ENCODE peak calls at places on chromosomes 16 and 17, in nine cellular contexts. One of them, this sample, is unnamed.
A peak's percentile ranks its signal among the peaks of the same experiment; 100 is the strongest.

GRCh38 chr17:71703701-71704100 is 417.1 kb upstream of the SOX9 start:
- DNase-seq in transverse colon: no peak
- DNase-seq in prostate gland: no peak
- DNase-seq in vagina: no peak
- DNase-seq in stomach: no peak
- DNase-seq in upper lobe of left lung: no peak
- DNase-seq in spleen: no peak
- DNase-seq in GM12892: no peak
- DNase-seq in breast epithelium: no peak
- DNase-seq in this sample: no peak

GRCh38 chr17:50210249-50211225 is 9.1 kb upstream of the COL1A1 start:
- DNase-seq in vagina: peak; percentile 94
- DNase-seq in spleen: no peak
- DNase-seq in upper lobe of left lung: peak; percentile 65
- DNase-seq in transverse colon: peak; percentile 65
- DNase-seq in GM12892: no peak
- DNase-seq in breast epithelium: no peak
- DNase-seq in prostate gland: no peak
- DNase-seq in stomach: no peak
- DNase-seq in this sample: no peak

GRCh38 chr17:30187528-30187927 is 48.0 kb downstream of the SLC6A4 start:
- DNase-seq in prostate gland: no peak
- DNase-seq in spleen: no peak
- DNase-seq in stomach: no peak
- DNase-seq in upper lobe of left lung: no peak
- DNase-seq in transverse colon: no peak
- DNase-seq in vagina: no peak
- DNase-seq in GM12892: no peak
- DNase-seq in breast epithelium: no peak
- DNase-seq in this sample: no peak

GRCh38 chr17:61593404-61593803 is 2.4 kb upstream of the NACA2 start:
- DNase-seq in stomach: no peak
- DNase-seq in GM12892: no peak
- DNase-seq in prostate gland: no peak
- DNase-seq in spleen: no peak
- DNase-seq in transverse colon: no peak
- DNase-seq in breast epithelium: no peak
- DNase-seq in upper lobe of left lung: no peak
- DNase-seq in vagina: no peak
- DNase-seq in this sample: no peak

GRCh38 chr16:20675488-20676267 is 21.8 kb downstream of the ACSM1 start:
- DNase-seq in breast epithelium: no peak
- DNase-seq in upper lobe of left lung: peak; percentile 60
- DNase-seq in vagina: no peak
- DNase-seq in prostate gland: peak; percentile 76
- DNase-seq in stomach: peak; percentile 72
- DNase-seq in transverse colon: peak; percentile 79
- DNase-seq in GM12892: no peak
- DNase-seq in spleen: peak; percentile 79
- DNase-seq in this sample: no peak

GRCh38 chr16:12054868-12055267 is 78.3 kb downstream of the SNX29 start:
- DNase-seq in spleen: no peak
- DNase-seq in transverse colon: no peak
- DNase-seq in prostate gland: no peak
- DNase-seq in breast epithelium: no peak
- DNase-seq in vagina: no peak
- DNase-seq in GM12892: no peak
- DNase-seq in stomach: no peak
- DNase-seq in upper lobe of left lung: no peak
- DNase-seq in this sample: no peak

GRCh38 chr17:69761011-69761410 is 314.0 kb upstream of the KCNJ16 start:
- DNase-seq in vagina: no peak
- DNase-seq in prostate gland: no peak
- DNase-seq in spleen: no peak
- DNase-seq in stomach: no peak
- DNase-seq in GM12892: no peak
- DNase-seq in breast epithelium: no peak
- DNase-seq in upper lobe of left lung: no peak
- DNase-seq in transverse colon: no peak
- DNase-seq in this sample: no peak

GRCh38 chr16:88289001-88289400 is 93.8 kb upstream of the ZNF469 start:
- DNase-seq in breast epithelium: no peak
- DNase-seq in prostate gland: no peak
- DNase-seq in stomach: no peak
- DNase-seq in vagina: no peak
- DNase-seq in spleen: no peak
- DNase-seq in GM12892: no peak
- DNase-seq in upper lobe of left lung: no peak
- DNase-seq in transverse colon: no peak
- DNase-seq in this sample: no peak

GRCh38 chr16:89922884-89923639 is at the start of gene TUBB3:
- DNase-seq in transverse colon: peak; percentile 58
- DNase-seq in GM12892: peak; percentile 73
- DNase-seq in upper lobe of left lung: peak; percentile 56
- DNase-seq in spleen: no peak
- DNase-seq in prostate gland: peak; percentile 56
- DNase-seq in breast epithelium: no peak
- DNase-seq in stomach: peak; percentile 69
- DNase-seq in vagina: no peak
- DNase-seq in this sample: peak; percentile 81

GRCh38 chr17:64777413-64778101 is 115.5 kb upstream of the SMURF2 start:
- DNase-seq in vagina: no peak
- DNase-seq in upper lobe of left lung: peak; percentile 57
- DNase-seq in GM12892: no peak
- DNase-seq in transverse colon: peak; percentile 54
- DNase-seq in prostate gland: no peak
- DNase-seq in spleen: peak; percentile 86
- DNase-seq in breast epithelium: no peak
- DNase-seq in stomach: no peak
- DNase-seq in this sample: no peak

GRCh38 chr16:12178251-12178990 is 201.9 kb downstream of the SNX29 start:
- DNase-seq in prostate gland: no peak
- DNase-seq in vagina: peak; percentile 89
- DNase-seq in transverse colon: peak; percentile 33
- DNase-seq in upper lobe of left lung: no peak
- DNase-seq in breast epithelium: no peak
- DNase-seq in GM12892: no peak
- DNase-seq in stomach: no peak
- DNase-seq in spleen: no peak
- DNase-seq in this sample: no peak

DNA sequence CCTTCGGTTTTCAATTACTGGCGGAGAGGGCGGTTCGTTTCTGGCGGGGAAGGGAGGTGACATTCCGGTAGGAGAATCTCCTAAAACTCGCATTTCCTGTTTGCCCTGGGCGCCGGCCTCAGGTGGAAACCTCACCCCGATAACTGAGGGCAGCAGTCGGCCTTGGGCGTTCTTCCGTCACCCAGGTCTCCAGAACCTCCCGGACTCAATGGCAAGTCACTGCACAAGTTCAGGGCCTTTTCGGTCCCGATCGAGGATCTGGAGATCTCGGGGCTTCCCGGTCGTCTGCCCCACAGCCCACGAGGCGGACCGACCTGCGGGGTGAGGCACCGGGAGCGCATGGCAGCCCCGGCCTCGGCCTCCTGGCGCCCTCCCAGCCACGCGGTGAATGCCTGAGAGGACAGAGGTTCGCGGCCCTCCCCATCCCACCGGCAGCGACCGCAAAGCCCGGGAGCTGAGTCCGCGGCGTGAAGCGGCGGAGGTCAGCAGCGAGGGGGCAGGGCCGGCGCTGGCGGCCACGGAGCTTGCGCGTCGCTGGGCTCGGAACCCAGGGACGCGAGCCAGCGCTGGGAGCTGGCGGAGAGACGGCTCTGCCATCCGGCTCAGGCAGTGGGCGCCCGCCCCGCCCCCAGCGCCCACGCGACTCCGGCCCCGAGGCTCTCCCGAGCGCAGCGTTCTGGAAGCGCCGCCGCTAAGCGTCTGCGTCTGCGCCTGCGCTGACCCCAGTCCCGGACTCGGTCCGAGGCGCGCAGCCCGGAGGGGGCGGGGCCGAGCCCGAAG is 58.4 kb downstream of the SRL start:
- DNase-seq in stomach: peak; percentile 93
- DNase-seq in vagina: peak; percentile 90
- DNase-seq in upper lobe of left lung: peak; percentile 92
- DNase-seq in breast epithelium: peak; percentile 92
- DNase-seq in spleen: peak; percentile 98
- DNase-seq in GM12892: peak; percentile 98
- DNase-seq in prostate gland: peak; percentile 87
- DNase-seq in transverse colon: peak; percentile 95
- DNase-seq in this sample: peak; percentile 100
- TF ChIP-seq POLR2AphosphoS5 in stomach: peak; percentile 95
- TF ChIP-seq POLR2AphosphoS5 in vagina: peak; percentile 27
- TF ChIP-seq POLR2AphosphoS5 in upper lobe of left lung: peak; percentile 76
- TF ChIP-seq POLR2AphosphoS5 in breast epithelium: peak; percentile 74
- TF ChIP-seq POLR2AphosphoS5 in spleen: peak; percentile 90
- TF ChIP-seq POLR2AphosphoS5 in GM12892: no peak
- TF ChIP-seq POLR2AphosphoS5 in prostate gland: peak; percentile 89
- TF ChIP-seq POLR2AphosphoS5 in transverse colon: peak; percentile 70
- TF ChIP-seq POLR2AphosphoS5 in this sample: no peak

GRCh38 chr17:73013299-73013698 is 79.2 kb downstream of the SLC39A11 start:
- DNase-seq in upper lobe of left lung: no peak
- DNase-seq in breast epithelium: no peak
- DNase-seq in transverse colon: no peak
- DNase-seq in vagina: no peak
- DNase-seq in stomach: no peak
- DNase-seq in spleen: no peak
- DNase-seq in prostate gland: no peak
- DNase-seq in GM12892: no peak
- DNase-seq in this sample: no peak

GRCh38 chr17:73010414-73010813 is 82.1 kb downstream of the SLC39A11 start:
- DNase-seq in spleen: no peak
- DNase-seq in GM12892: no peak
- DNase-seq in upper lobe of left lung: no peak
- DNase-seq in breast epithelium: no peak
- DNase-seq in vagina: no peak
- DNase-seq in transverse colon: no peak
- DNase-seq in stomach: no peak
- DNase-seq in prostate gland: no peak
- DNase-seq in this sample: no peak

GRCh38 chr17:73007447-73007846 is 85.0 kb downstream of the SLC39A11 start:
- DNase-seq in stomach: peak; percentile 57
- DNase-seq in breast epithelium: no peak
- DNase-seq in vagina: no peak
- DNase-seq in spleen: no peak
- DNase-seq in upper lobe of left lung: no peak
- DNase-seq in transverse colon: peak; percentile 23
- DNase-seq in GM12892: no peak
- DNase-seq in prostate gland: no peak
- DNase-seq in this sample: no peak

GRCh38 chr17:73013816-73014663 is 78.4 kb downstream of the SLC39A11 start:
- DNase-seq in GM12892: no peak
- DNase-seq in stomach: no peak
- DNase-seq in upper lobe of left lung: no peak
- DNase-seq in prostate gland: no peak
- DNase-seq in spleen: no peak
- DNase-seq in breast epithelium: no peak
- DNase-seq in transverse colon: no peak
- DNase-seq in vagina: no peak
- DNase-seq in this sample: no peak

DNA sequence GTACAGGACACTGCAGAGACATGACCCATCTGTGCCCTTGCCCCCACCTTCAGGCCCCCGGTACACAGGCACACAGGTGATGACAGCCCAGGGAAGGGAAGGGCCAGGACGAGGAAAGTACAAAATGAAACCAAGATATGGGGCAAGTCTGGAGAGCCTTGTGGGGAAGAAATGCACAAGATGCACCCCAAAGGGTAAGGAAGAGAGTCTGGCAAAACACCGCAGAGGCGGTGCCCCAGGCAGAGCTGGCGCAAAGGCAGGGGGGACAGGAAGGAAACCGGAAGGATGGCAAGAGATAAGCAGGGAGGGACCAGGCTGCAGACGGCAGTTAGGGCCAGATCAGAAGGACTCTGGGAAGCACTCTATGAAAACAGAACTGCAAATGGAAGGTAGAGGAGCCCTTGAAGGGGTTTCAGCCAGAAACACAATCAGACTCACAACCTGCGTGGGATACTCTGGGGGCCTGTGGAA is 81.4 kb downstream of the SLC39A11 start:
- DNase-seq in transverse colon: no peak
- DNase-seq in upper lobe of left lung: peak; percentile 29
- DNase-seq in stomach: no peak
- DNase-seq in spleen: no peak
- DNase-seq in GM12892: no peak
- DNase-seq in vagina: no peak
- DNase-seq in prostate gland: no peak
- DNase-seq in breast epithelium: no peak
- DNase-seq in this sample: no peak
- TF ChIP-seq POLR2AphosphoS5 in transverse colon: no peak
- TF ChIP-seq POLR2AphosphoS5 in upper lobe of left lung: peak; percentile 83
- TF ChIP-seq POLR2AphosphoS5 in stomach: no peak
- TF ChIP-seq POLR2AphosphoS5 in spleen: peak; percentile 74
- TF ChIP-seq POLR2AphosphoS5 in GM12892: no peak
- TF ChIP-seq POLR2AphosphoS5 in vagina: no peak
- TF ChIP-seq POLR2AphosphoS5 in prostate gland: no peak
- TF ChIP-seq POLR2AphosphoS5 in breast epithelium: no peak
- TF ChIP-seq POLR2AphosphoS5 in this sample: no peak

GRCh38 chr16:48617711-48618148 is 7.8 kb upstream of the N4BP1 start:
- DNase-seq in vagina: no peak
- DNase-seq in GM12892: no peak
- DNase-seq in spleen: no peak
- DNase-seq in upper lobe of left lung: peak; percentile 67
- DNase-seq in prostate gland: no peak
- DNase-seq in transverse colon: no peak
- DNase-seq in breast epithelium: no peak
- DNase-seq in stomach: peak; percentile 36
- DNase-seq in this sample: no peak
- TF ChIP-seq POLR2AphosphoS5 in vagina: no peak
- TF ChIP-seq POLR2AphosphoS5 in GM12892: no peak
- TF ChIP-seq POLR2AphosphoS5 in spleen: no peak
- TF ChIP-seq POLR2AphosphoS5 in upper lobe of left lung: no peak
- TF ChIP-seq POLR2AphosphoS5 in prostate gland: no peak
- TF ChIP-seq POLR2AphosphoS5 in transverse colon: no peak
- TF ChIP-seq POLR2AphosphoS5 in breast epithelium: no peak
- TF ChIP-seq POLR2AphosphoS5 in stomach: no peak
- TF ChIP-seq POLR2AphosphoS5 in this sample: no peak

DNA sequence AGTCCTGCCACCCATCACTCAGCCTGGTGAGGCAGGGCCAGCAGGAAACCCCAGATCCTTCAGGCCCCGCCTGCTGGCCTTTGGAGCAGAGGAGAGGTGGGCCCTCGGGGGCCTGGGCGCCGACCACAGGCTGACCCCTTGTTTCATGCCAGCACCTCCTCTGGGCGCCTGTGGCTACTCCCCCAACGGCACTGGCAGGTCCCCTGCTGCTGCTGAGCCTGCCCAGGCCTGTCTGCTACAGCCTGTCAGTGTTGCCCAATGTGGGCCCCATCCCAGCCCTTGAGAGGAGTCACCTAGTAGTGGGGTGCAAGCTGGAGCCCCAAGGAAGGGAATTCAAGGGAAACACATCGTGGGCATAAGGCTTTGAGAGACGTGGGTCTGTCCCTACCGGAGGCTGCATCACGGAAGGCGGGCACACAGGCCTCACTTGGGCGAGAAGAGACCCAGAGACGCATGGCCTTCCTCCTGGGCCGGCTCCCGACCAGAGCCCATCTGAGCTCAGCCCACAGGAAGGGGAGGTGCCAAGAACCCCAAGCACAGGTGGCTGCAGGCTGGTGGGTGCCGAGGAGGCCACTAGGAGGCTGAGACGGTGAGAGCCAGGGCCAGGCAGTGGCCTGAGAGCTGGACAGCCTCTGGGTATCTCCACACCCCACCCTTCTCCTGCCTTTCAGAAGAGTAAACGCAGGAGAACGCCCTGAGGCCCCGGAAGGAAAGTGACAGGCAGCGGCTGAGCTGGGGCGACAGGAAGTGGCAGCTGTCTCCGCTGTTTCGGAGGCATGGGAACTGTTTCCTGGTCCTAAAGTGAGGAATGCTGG is 8.1 kb upstream of the FASN start:
- DNase-seq in stomach: peak; percentile 83
- DNase-seq in vagina: no peak
- DNase-seq in GM12892: peak; percentile 96
- DNase-seq in transverse colon: peak; percentile 78
- DNase-seq in upper lobe of left lung: peak; percentile 90
- DNase-seq in prostate gland: peak; percentile 91
- DNase-seq in breast epithelium: peak; percentile 88
- DNase-seq in spleen: peak; percentile 91
- DNase-seq in this sample: peak; percentile 94
- TF ChIP-seq POLR2AphosphoS5 in stomach: peak; percentile 84
- TF ChIP-seq POLR2AphosphoS5 in vagina: no peak
- TF ChIP-seq POLR2AphosphoS5 in GM12892: peak; percentile 81
- TF ChIP-seq POLR2AphosphoS5 in transverse colon: no peak
- TF ChIP-seq POLR2AphosphoS5 in upper lobe of left lung: peak; percentile 70
- TF ChIP-seq POLR2AphosphoS5 in prostate gland: peak; percentile 70
- TF ChIP-seq POLR2AphosphoS5 in breast epithelium: peak; percentile 30
- TF ChIP-seq POLR2AphosphoS5 in spleen: peak; percentile 89
- TF ChIP-seq POLR2AphosphoS5 in this sample: peak; percentile 88

This sample was measured in GM12891.